ENCODE peak calls at places on chromosomes 6 and 20, in four cellular contexts. E, R, T and D are unnamed samples.

GRCh38 chr6:31495580-31495979 is 2.4 kb upstream of the MICB start:
- DNase-seq in R (no peak), E (no peak), T (no peak), D (no peak)

GRCh38 chr6:87155920-87156600 is 695 bp downstream of the ZNF292 start:
- DNase-seq in T (no peak), R (no peak), E (peak; percentile 56), D (peak; percentile 89)

GRCh38 chr6:28218312-28219248 is 6.5 kb upstream of the ZSCAN9 start:
- DNase-seq in E (peak; percentile 78), R (no peak), T (no peak), D (peak; percentile 81)

GRCh38 chr6:36928547-36928918 is 26.0 kb upstream of the PI16 start:
- DNase-seq in R (no peak), T (no peak), E (no peak), D (no peak)

GRCh38 chr6:12097791-12098190 is 85.7 kb downstream of the HIVEP1 start:
- DNase-seq in E (no peak), T (no peak), R (no peak), D (no peak)

GRCh38 chr6:31730631-31731086 is 1.6 kb upstream of the DDAH2 start:
- DNase-seq in T (no peak), R (no peak), E (no peak), D (peak; percentile 58)

GRCh38 chr6:144119376-144119775 is 24.0 kb upstream of the SF3B5 start:
- DNase-seq in R (no peak), E (no peak), T (no peak), D (no peak)

GRCh38 chr6:34358389-34358906 is 34.0 kb downstream of the NUDT3 start:
- DNase-seq in R (no peak), E (peak; percentile 44), T (no peak), D (no peak)

GRCh38 chr6:68126089-68126749 is 508.9 kb upstream of the ADGRB3 start:
- DNase-seq in R (no peak), E (no peak), T (no peak), D (no peak)

DNA sequence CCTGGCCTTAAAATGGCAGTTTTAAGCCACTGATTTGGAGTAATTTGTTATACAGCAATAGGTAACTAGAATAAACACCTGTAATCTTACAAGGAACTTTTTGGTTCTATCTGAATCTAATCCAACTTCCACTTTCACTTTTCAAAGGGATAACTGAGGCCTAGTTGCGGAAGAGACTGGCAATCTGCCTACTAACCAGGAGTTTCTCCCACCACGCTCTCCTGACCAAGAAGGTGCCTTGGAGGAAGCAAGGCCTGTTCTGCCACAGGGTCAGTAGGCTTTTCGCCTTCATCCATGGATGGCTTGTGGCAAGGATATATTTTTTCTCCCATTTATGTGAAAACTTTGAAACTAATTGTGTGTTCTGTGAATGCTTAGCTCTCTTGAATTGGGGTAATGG is 12.9 kb upstream of the MYBL2 start:
- DNase-seq in T (no peak), R (no peak), E (no peak), D (peak; percentile 13)
- H3K27ac ChIP-seq in T (no peak overlapping the region), R (no peak overlapping the region), E (no peak overlapping the region), D (no peak overlapping the region)

GRCh38 chr6:134295953-134296553 is 21.9 kb downstream of the SGK1 start:
- DNase-seq in T (peak; percentile 12), E (peak; percentile 79), R (no peak), D (no peak)
- H3K27ac ChIP-seq in T (no peak overlapping the region), E (peak overlapping the region; percentile 89), R (no peak overlapping the region), D (no peak overlapping the region)

GRCh38 chr20:50312002-50312681 is 121.5 kb downstream of the CEBPB start:
- DNase-seq in R (no peak), E (no peak), T (no peak), D (peak; percentile 30)

GRCh38 chr20:50309280-50309763 is 118.7 kb downstream of the CEBPB start:
- DNase-seq in R (no peak), E (no peak), T (no peak), D (no peak)

GRCh38 chr20:50311308-50312001 is 120.8 kb downstream of the CEBPB start:
- DNase-seq in R (no peak), T (no peak), E (no peak), D (peak; percentile 32)

GRCh38 chr20:50309764-50310672 is 119.4 kb downstream of the CEBPB start:
- DNase-seq in E (no peak), T (no peak), R (no peak), D (peak; percentile 59)

GRCh38 chr20:50310673-50311051 is 120.0 kb downstream of the CEBPB start:
- DNase-seq in R (no peak), T (no peak), E (no peak), D (peak; percentile 31)
- H3K27ac ChIP-seq in R (no peak overlapping the region), T (no peak overlapping the region), E (no peak overlapping the region), D (no peak overlapping the region)

DNA sequence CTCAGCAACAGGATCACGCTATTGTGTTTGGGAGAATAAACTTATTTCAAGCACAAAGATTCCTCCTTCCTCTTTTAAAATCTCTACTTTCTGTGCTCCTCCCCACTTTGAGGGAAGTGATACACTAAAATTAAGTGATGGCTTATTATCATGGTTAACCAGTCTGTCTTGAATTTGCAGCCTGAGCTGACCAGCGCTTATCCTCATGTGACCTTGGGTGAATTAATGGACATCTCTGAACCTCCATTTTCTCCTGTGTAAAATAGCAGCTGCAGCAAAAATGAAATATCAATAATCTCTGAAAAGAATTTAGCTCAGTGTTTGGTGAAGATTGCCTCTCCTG is 222.6 kb downstream of the BCAS1 start:
- DNase-seq in R (no peak), T (no peak), E (no peak), D (no peak)
- H3K27ac ChIP-seq in R (no peak overlapping the region), T (no peak overlapping the region), E (no peak overlapping the region), D (no peak overlapping the region)

GRCh38 chr20:60729119-60729900 is 522.8 kb upstream of the CDH4 start:
- DNase-seq in T (no peak), E (no peak), R (no peak), D (peak; percentile 65)
- H3K27ac ChIP-seq in T (no peak overlapping the region), E (no peak overlapping the region), R (no peak overlapping the region), D (no peak overlapping the region)

GRCh38 chr6:21603516-21603952 is 10.0 kb downstream of the SOX4 start:
- DNase-seq in T (no peak), E (no peak), R (no peak), D (no peak)
- H3K27ac ChIP-seq in T (no peak overlapping the region), E (no peak overlapping the region), R (no peak overlapping the region), D (no peak overlapping the region)

GRCh38 chr6:108874470-108875160 is 26.4 kb downstream of the ARMC2 start:
- DNase-seq in T (no peak), R (no peak), E (no peak), D (no peak)

GRCh38 chr6:108875161-108875555 is 26.9 kb downstream of the ARMC2 start:
- DNase-seq in T (no peak), E (no peak), R (no peak), D (no peak)

GRCh38 chr6:108872001-108872974 is 24.1 kb downstream of the ARMC2 start:
- DNase-seq in T (no peak), R (no peak), E (no peak), D (no peak)

GRCh38 chr6:108873971-108874370 is 25.7 kb downstream of the ARMC2 start:
- DNase-seq in T (no peak), R (no peak), E (no peak), D (no peak)

GRCh38 chr6:108873251-108873650 is 25.0 kb downstream of the ARMC2 start:
- DNase-seq in R (no peak), E (no peak), T (no peak), D (no peak)
- H3K27ac ChIP-seq in R (no peak overlapping the region), E (no peak overlapping the region), T (no peak overlapping the region), D (no peak overlapping the region)

DNA sequence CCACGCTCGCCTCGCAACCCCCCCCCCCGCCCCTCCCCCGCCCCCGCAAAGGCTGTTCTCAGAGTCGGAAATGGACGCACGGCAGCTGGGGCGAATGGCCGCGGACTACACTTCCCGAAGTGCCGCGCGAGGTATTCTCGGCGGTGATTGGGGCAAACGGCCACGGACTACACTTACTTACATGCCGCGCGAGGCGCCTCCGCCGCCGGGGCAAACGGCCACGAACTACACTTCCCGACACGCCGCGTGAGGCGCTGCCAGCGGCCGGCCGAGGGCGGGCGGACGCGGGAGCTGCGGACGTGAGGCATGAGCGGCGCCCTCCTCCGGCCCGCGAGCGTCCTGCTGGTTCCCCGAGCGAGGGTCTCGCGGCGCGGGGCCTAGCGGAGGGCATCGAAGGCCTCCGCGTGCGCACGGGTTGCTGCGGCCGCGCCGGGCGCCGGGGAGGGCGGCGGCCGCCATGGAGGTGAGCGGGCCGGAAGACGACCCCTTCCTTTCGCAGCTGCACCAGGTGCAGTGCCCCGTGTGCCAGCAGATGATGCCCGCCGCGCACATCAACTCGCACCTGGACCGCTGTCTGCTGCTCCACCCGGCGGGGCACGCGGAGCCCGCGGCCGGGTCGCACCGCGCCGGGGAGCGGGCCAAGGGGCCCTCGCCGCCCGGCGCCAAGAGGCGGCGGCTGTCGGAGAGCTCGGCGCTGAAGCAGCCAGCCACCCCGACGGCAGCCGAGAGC is at the start of gene WRNIP1:
- DNase-seq in E (peak; percentile 98), R (peak; percentile 92), T (peak; percentile 97), D (peak; percentile 99)
- H3K27ac ChIP-seq in E (peak within 1 kb of the TSS; percentile 54), R (peak within 1 kb of the TSS; percentile 80), T (peak within 1 kb of the TSS; percentile 97), D (peak within 1 kb of the TSS; percentile 79)